ENCODE peak calls at places on chromosomes 12 and 14, in eight cellular contexts. H is GM12865, U is left ventricle myocardium inferior, F is ovary, N is IMR-90, G is OCI-LY7, L is astrocyte of the spinal cord, W is pancreas. Q is an unnamed sample.

GRCh38 chr12:113159937-113160336 is 10.4 kb downstream of the CFAP73 start:
- DNase-seq in H (no peak), U (no peak), F (no peak), N (no peak), G (no peak), L (no peak), W (no peak), Q (no peak)

GRCh38 chr12:53995311-53996187 is 4.4 kb upstream of the HOXC9 start:
- DNase-seq in H (no peak), U (no peak), F (no peak), N (no peak), G (no peak), L (no peak), W (peak), Q (no peak)

GRCh38 chr12:108581311-108582227 is 16.3 kb downstream of the TMEM119 start:
- DNase-seq in H (no peak), U (no peak), F (no peak), N (no peak), G (no peak), L (no peak), W (no peak), Q (no peak)

GRCh38 chr14:105150368-105151111 is 18.0 kb downstream of the JAG2 start:
- DNase-seq in H (no peak), U (peak), F (peak), N (no peak), G (no peak), L (no peak), W (peak), Q (no peak)

GRCh38 chr12:108634225-108634795 is 616 bp upstream of the SELPLG start:
- DNase-seq in H (peak), U (no peak), F (no peak), N (no peak), G (peak), L (no peak), W (no peak), Q (no peak)

GRCh38 chr12:119229837-119230236 is 51.1 kb downstream of the HSPB8 start:
- DNase-seq in H (peak), U (peak), F (no peak), N (peak), G (peak), L (peak), W (no peak), Q (no peak)

GRCh38 chr14:100103261-100104005 is 38.2 kb downstream of the EVL start:
- DNase-seq in H (no peak), U (peak), F (no peak), N (peak), G (no peak), L (peak), W (no peak), Q (no peak)

GRCh38 chr14:35215110-35215872 is 76.9 kb upstream of the PSMA6 start:
- DNase-seq in H (peak), U (no peak), F (no peak), N (peak), G (peak), L (peak), W (no peak), Q (peak)

GRCh38 chr12:15662303-15662980 is 126.7 kb downstream of the EPS8 start:
- DNase-seq in H (no peak), U (no peak), F (no peak), N (peak), G (no peak), L (peak), W (no peak), Q (no peak)

GRCh38 chr14:94685166-94685581 is 73.0 kb downstream of the SERPINA3 start:
- DNase-seq in H (peak), U (no peak), F (no peak), N (no peak), G (peak), L (no peak), W (no peak), Q (no peak)

GRCh38 chr14:94136575-94137331 is 7.3 kb upstream of the IFI27L2 start:
- DNase-seq in H (peak), U (peak), F (peak), N (peak), G (peak), L (peak), W (peak), Q (peak)

GRCh38 chr14:72906316-72906715 is 12.4 kb upstream of the DPF3 start:
- DNase-seq in H (no peak), U (no peak), F (no peak), N (peak), G (no peak), L (peak), W (no peak), Q (no peak)

GRCh38 chr14:54488318-54488645 is 498 bp downstream of the GMFB start:
- DNase-seq in H (no peak), U (no peak), F (no peak), N (no peak), G (peak), L (no peak), W (no peak), Q (no peak)

GRCh38 chr14:60025586-60025985 is 66.1 kb upstream of the PCNX4 start:
- DNase-seq in H (no peak), U (no peak), F (no peak), N (no peak), G (no peak), L (no peak), W (no peak), Q (no peak)

GRCh38 chr14:102975662-102976061 is 53.2 kb downstream of the AMN start:
- DNase-seq in H (no peak), U (no peak), F (no peak), N (no peak), G (no peak), L (no peak), W (no peak), Q (no peak)
- H3K4me3 ChIP-seq in H (no peak), U (no peak), F (no peak), N (no peak), G (no peak), L (no peak), W (no peak), Q (no peak)

DNA sequence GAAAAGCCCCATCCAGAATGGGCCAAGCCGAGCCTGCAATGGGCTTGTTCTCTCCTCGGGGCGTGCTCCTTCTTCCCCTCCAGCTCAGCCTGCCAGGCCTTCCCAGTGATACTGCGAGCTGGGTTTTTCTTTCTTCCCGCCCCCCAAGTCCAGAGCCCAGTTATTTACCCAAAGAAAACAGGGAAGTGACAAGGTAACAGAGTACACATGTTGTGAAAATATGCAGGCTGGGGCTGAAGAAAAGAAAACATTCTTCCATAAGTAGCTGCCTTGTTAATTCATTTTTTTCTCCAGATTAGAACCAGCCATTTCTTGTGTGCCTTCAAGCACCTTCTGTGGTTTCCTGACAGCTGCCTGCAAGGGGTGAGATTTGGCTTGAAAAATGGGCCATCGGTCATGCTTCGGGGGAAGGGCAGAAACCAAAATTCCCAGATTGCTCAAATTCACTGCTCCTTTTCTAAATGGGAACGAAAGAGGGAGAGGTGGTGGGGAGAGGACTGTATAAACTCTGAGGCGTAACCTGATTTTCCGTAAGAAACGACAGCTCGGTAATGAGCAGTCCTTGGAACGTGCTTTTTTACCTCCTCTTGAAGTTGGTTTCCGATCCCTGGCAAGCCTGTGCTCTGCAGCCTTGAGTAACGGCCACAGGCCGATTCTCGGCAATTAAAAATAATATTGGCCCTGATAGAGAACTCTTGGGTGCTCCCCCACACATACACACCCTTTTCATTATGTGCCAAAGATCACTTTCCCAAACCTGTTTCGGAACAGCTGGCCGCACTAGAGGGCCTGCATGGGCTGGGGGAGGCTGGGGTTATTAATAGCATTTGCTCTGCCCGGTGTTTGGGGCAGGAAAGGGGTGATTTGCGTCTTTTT is 229.4 kb downstream of the ZFP36L1 start:
- DNase-seq in H (no peak), U (no peak), F (peak), N (peak), G (no peak), L (no peak), W (no peak), Q (no peak)
- TF ChIP-seq CTCF in H (no peak), U (no peak), F (no peak), N (no peak), G (no peak), L (no peak), W (no peak), Q (no peak)

DNA sequence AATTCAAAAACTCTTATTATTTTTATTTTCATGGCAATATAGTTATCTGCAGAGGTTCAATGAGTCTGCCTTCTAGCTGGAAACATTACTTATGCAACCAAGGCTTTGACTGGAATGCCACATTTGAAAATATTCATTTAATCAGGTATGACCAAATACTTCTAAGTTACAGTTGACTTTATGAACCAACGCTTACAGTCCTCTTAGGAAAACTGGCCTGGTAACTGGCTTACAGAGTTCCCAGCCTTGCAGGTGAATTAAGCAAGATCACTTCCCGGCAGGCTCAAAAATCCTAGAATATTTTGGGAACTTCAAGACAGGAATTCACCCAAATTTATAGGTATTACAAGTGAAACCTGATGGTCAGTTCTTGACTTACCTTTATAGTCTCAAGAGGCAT is 12.3 kb downstream of the LRP6 start:
- DNase-seq in H (no peak), U (no peak), F (no peak), N (no peak), G (no peak), L (no peak), W (no peak), Q (no peak)
- H3K4me3 ChIP-seq in H (no peak), U (no peak), F (no peak), N (no peak), G (no peak), L (no peak), W (no peak), Q (no peak)

GRCh38 chr12:19739195-19739776 is 300.0 kb downstream of the AEBP2 start:
- DNase-seq in H (peak), U (no peak), F (peak), N (peak), G (peak), L (peak), W (no peak), Q (peak)
- TF ChIP-seq CTCF in H (peak), U (peak), F (peak), N (peak), G (peak), L (peak), W (peak), Q (peak)

DNA sequence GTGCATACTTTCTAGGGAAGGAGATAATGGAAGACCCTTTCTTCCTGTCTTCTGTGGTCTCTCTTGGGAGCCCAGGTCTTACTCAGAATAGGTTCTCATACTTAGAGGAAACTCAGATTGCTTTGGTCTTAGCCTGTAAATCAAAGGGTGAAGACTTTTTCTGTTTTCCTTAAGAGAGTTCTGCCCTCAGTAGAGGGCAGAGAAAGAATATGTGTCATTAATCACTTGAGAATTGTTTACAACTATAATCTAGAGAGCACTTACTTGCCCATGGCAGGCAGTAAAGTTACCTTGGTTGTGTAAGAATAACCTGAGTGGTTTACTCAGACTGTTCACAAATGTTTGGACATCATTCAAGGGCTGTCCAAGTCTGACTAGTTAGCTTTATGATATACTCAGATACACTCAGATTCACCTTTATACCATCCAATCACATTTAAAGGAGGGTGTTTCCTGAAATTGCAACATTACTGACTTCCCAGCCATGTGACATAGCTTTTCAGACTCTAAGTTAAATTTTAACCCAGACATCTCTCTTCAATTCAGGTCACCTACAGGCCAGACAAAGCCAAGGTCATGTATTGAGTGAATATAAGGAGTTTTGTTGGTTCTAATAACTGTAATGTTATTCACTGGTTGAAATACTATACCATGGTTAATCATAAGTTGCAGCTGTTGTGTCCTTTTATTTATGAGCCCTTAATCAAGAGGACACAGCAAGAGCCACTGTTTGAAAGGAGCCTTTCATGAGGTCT is 372.2 kb downstream of the RAD51B start:
- DNase-seq in H (no peak), U (no peak), F (no peak), N (peak), G (no peak), L (peak), W (no peak), Q (no peak)
- H3K4me3 ChIP-seq in H (no peak), U (no peak), F (no peak), N (no peak), G (no peak), L (no peak), W (no peak), Q (no peak)

GRCh38 chr12:115983226-115983798 is 294.2 kb downstream of the MED13L start:
- DNase-seq in H (peak), U (no peak), F (no peak), N (no peak), G (peak), L (no peak), W (no peak), Q (no peak)
- TF ChIP-seq CTCF in H (peak), U (peak), F (no peak), N (peak), G (peak), L (peak), W (no peak), Q (no peak)

GRCh38 chr12:110649341-110649847 is 35.5 kb downstream of the TCTN1 start:
- DNase-seq in H (no peak), U (no peak), F (no peak), N (no peak), G (peak), L (no peak), W (no peak), Q (no peak)

GRCh38 chr12:110647669-110648068 is 33.7 kb downstream of the TCTN1 start:
- DNase-seq in H (peak), U (no peak), F (no peak), N (no peak), G (peak), L (no peak), W (no peak), Q (no peak)
- H3K4me3 ChIP-seq in H (no peak), U (no peak), F (no peak), N (no peak), G (peak), L (no peak), W (no peak), Q (no peak)

DNA sequence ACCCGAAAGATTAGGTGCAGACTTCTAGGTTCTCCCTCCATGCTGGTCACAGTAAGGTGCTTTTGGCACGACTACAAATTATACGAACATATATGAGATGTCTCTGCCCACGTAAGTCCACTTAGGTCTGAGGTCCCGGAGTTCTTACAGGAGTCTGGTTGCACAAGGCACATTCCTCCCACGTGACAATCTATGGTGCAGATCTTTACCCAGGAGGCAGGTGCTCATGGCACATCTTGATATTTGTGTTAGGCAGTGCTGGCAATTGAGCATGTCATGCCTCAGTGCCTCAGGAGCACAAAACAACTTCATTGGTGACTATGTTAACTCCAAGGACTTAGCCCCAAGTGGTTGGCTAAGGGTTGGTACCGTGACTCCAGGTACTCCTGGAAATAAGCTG is 92.0 kb upstream of the AMN1 start:
- DNase-seq in H (no peak), U (no peak), F (no peak), N (no peak), G (no peak), L (no peak), W (no peak), Q (no peak)
- TF ChIP-seq CTCF in H (no peak), U (no peak), F (no peak), N (no peak), G (no peak), L (no peak), W (no peak), Q (no peak)